ENCODE peak calls at places on chromosomes 4 and X, in ten cellular contexts. H is stomach, V is ovary, U is GM12865, D is A549, Y is choroid plexus epithelial cell, J is DND-41, W is RWPE2, A is fibroblast of lung, N is NB4. G is an unnamed sample.

GRCh38 chr4:42574873-42575272 is 82.0 kb downstream of the ATP8A1 start:
- DNase-seq in D (no peak), A (no peak), W (no peak), V (no peak), N (peak), H (no peak), Y (no peak), J (no peak), U (no peak), G (no peak)

GRCh38 chr4:8061573-8061972 is 97.0 kb downstream of the ABLIM2 start:
- DNase-seq in N (no peak), J (no peak), D (no peak), H (no peak), U (no peak), V (no peak), A (no peak), Y (no peak), W (no peak), G (no peak)

GRCh38 chr4:61380865-61381264 is 180.7 kb downstream of the ADGRL3 start:
- DNase-seq in J (no peak), A (no peak), Y (no peak), H (no peak), W (no peak), V (no peak), U (no peak), D (no peak), N (no peak), G (no peak)

GRCh38 chr4:74013269-74013668 is 14.8 kb upstream of the CXCL5 start:
- DNase-seq in N (no peak), A (no peak), J (no peak), H (no peak), D (no peak), W (no peak), V (no peak), U (no peak), Y (no peak), G (no peak)

GRCh38 chr4:153643406-153644016 is 40.6 kb upstream of the TLR2 start:
- DNase-seq in N (peak), U (peak), J (no peak), D (peak), Y (peak), A (peak), W (no peak), H (no peak), V (no peak), G (peak)

GRCh38 chr4:7832331-7832730 is 107.3 kb downstream of the AFAP1 start:
- DNase-seq in A (no peak), V (no peak), W (no peak), N (no peak), D (no peak), J (no peak), H (no peak), U (no peak), Y (no peak), G (no peak)

GRCh38 chr4:1715002-1715761 is 3.1 kb upstream of the SLBP start:
- DNase-seq in N (peak), J (no peak), Y (no peak), U (peak), A (no peak), V (no peak), H (no peak), D (no peak), W (no peak), G (no peak)

GRCh38 chrX:137565921-137566745 is at the start of gene ZIC3:
- DNase-seq in U (no peak), W (no peak), D (no peak), A (peak), N (no peak), Y (peak), J (no peak), V (no peak), H (peak), G (peak)

GRCh38 chr4:184885602-184886001 is 59.8 kb upstream of the ACSL1 start:
- DNase-seq in Y (no peak), V (no peak), J (no peak), W (no peak), H (no peak), A (no peak), U (no peak), N (no peak), D (no peak), G (no peak)

GRCh38 chrX:10564484-10564883 is 55.9 kb downstream of the MID1 start:
- DNase-seq in W (no peak), U (no peak), A (no peak), H (no peak), Y (no peak), D (no peak), J (no peak), N (no peak), V (no peak), G (no peak)

GRCh38 chrX:150200820-150201287 is 162.3 kb upstream of the MAMLD1 start:
- DNase-seq in Y (peak), W (peak), D (peak), V (peak), N (peak), A (peak), J (peak), H (no peak), U (peak), G (peak)

GRCh38 chr4:83866821-83867220 is 330.9 kb downstream of the GPAT3 start:
- DNase-seq in W (no peak), J (no peak), A (peak), V (no peak), U (no peak), D (no peak), Y (peak), N (no peak), H (no peak), G (no peak)

GRCh38 chr4:76767983-76768382 is 130.0 kb downstream of the SOWAHB start:
- DNase-seq in N (no peak), H (no peak), D (peak), U (no peak), J (no peak), Y (no peak), V (no peak), A (peak), W (no peak), G (no peak)

GRCh38 chr4:145825255-145825654 is 113.4 kb downstream of the ZNF827 start:
- DNase-seq in A (no peak), U (no peak), Y (no peak), V (no peak), J (no peak), H (no peak), W (no peak), N (no peak), D (no peak), G (no peak)

GRCh38 chr4:167943872-167944505 is 148.3 kb upstream of the ANXA10 start:
- DNase-seq in J (no peak), A (no peak), H (no peak), Y (no peak), V (no peak), D (no peak), N (no peak), W (no peak), U (peak), G (no peak)

GRCh38 chrX:113929004-113929403 is 654.9 kb upstream of the HTR2C start:
- DNase-seq in J (peak), Y (peak), U (peak), W (no peak), V (no peak), A (peak), N (peak), D (peak), H (peak), G (peak)

GRCh38 chr4:48862661-48863060 is 31.8 kb downstream of the OCIAD1 start:
- DNase-seq in A (peak), D (no peak), V (no peak), H (no peak), N (no peak), U (no peak), W (no peak), Y (peak), J (no peak), G (no peak)

GRCh38 chr4:176885224-176885623 is 92.5 kb upstream of the VEGFC start:
- DNase-seq in A (peak), D (no peak), W (no peak), J (no peak), H (no peak), V (no peak), Y (no peak), U (no peak), N (no peak), G (no peak)

GRCh38 chrX:123851010-123851409 is 8.8 kb upstream of the XIAP start:
- DNase-seq in V (no peak), J (no peak), D (no peak), Y (no peak), N (peak), A (no peak), U (no peak), W (no peak), H (no peak), G (no peak)
- H3K4me3 ChIP-seq in V (no peak), J (no peak), D (no peak), Y (no peak), N (no peak), A (no peak), U (no peak), W (no peak), H (no peak), G (no peak)

GRCh38 chr4:57231781-57232180 is 121.6 kb upstream of the IGFBP7 start:
- DNase-seq in W (no peak), U (no peak), A (peak), V (no peak), D (no peak), J (no peak), Y (peak), N (no peak), H (no peak), G (no peak)

GRCh38 chr4:57234252-57234775 is 124.1 kb upstream of the IGFBP7 start:
- DNase-seq in W (no peak), H (no peak), A (no peak), N (no peak), J (no peak), V (no peak), U (no peak), Y (no peak), D (no peak), G (no peak)

DNA sequence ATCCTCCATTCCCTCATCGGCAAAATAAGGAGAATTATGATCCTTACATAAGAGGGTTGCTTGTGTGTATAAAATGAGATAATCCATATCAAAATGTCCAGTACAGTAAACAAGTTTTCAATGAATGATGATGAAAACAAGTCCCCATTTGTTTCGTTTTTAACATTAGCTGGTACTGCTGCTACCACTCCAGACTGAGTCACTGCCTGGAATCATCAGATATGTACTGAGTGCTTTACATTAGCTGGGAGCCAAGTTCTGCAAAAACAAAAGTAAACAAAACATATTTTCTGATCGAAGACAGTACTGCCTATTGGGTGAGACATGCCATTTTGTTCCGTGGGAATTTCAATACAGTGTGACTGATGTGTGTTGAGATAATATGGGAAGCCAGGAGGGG is 123.2 kb upstream of the IGFBP7 start:
- DNase-seq in U (no peak), W (no peak), J (no peak), Y (peak), D (peak), V (no peak), H (no peak), A (peak), N (no peak), G (peak)
- H3K4me3 ChIP-seq in U (no peak), W (no peak), J (no peak), Y (no peak), D (no peak), V (no peak), H (no peak), A (no peak), N (no peak), G (no peak)

GRCh38 chrX:43882294-43882681 is at the start of gene MAOB:
- DNase-seq in D (no peak), W (no peak), J (no peak), V (peak), A (peak), U (no peak), N (peak), Y (no peak), H (peak), G (no peak)
- H3K4me3 ChIP-seq in D (no peak), W (no peak), J (no peak), V (peak), A (peak), U (no peak), N (no peak), Y (no peak), H (peak), G (peak)

DNA sequence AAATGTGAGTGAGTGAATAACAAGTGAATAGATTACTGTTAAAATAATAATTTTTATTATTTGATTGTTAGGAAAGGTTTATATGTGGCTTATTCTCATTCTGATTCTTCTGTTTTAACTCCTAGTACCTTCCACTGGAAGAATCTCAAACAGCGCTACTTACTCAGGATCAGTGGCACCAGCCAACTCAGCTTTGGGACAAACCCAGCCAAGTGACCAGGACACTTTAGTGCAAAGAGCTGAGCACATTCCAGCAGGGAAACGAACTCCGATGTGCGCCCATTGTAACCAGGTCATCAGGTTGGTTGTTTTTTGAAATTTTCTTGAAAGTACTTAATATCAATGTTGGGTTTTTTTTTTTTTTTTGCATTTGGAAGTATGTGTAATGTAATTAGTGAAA is 117.6 kb upstream of the BMPR1B start:
- DNase-seq in N (no peak), D (no peak), V (no peak), J (no peak), U (no peak), A (no peak), H (no peak), Y (no peak), W (no peak), G (no peak)
- H3K4me3 ChIP-seq in N (no peak), D (no peak), V (no peak), J (no peak), U (no peak), A (no peak), H (no peak), Y (no peak), W (no peak), G (no peak)

DNA sequence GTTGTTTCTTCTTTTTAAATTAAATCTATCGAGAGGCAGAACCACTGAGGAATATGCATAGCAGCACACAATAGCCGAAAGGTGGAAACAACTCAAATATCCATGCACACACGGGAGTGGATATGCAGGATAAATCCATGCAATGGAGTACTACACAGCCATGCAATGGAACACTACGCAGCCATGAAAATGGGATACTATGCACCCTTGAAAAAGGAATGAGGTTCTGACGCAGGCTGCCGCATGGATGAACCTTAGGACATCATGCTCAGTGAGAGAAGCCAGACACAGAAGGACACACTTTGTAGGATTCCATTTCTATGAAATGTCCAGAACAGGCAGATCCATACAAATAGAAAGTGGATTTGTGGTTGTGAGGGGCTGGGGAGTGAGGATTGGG is 18.4 kb upstream of the P2RY8 start:
- DNase-seq in U (no peak), V (no peak), H (peak), N (no peak), A (no peak), Y (no peak), D (no peak), J (no peak), W (peak), G (no peak)
- H3K4me3 ChIP-seq in U (no peak), V (no peak), H (no peak), N (no peak), A (no peak), Y (no peak), D (no peak), J (no peak), W (no peak), G (no peak)

GRCh38 chr4:55123791-55124190 is 1.6 kb downstream of the KDR start:
- DNase-seq in Y (no peak), H (no peak), D (no peak), V (no peak), W (no peak), A (no peak), J (no peak), U (no peak), N (no peak), G (no peak)
- H3K4me3 ChIP-seq in Y (peak), H (peak), D (no peak), V (peak), W (no peak), A (no peak), J (no peak), U (no peak), N (no peak), G (peak)

DNA sequence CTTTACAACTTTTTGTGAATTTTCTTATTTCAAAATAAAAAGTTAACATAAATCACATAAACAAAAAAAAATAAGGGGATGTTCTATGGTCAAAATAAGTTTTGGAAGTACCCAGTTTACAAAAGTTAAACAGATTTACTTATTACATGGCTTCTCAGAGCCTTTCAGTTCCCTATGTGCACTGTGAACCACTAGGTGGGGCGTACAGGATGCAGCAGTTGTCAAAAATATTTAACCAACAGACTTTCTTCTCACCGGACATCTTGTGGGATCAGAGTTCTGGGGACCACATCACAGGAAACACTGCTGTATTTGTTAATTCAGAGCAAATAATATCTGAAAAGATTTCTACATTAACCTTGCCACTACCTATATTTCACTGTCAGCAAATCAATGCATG is 74.1 kb downstream of the SMARCA1 start:
- DNase-seq in A (no peak), U (peak), W (no peak), D (peak), Y (peak), J (no peak), N (peak), V (no peak), H (no peak), G (no peak)
- H3K4me3 ChIP-seq in A (no peak), U (no peak), W (no peak), D (no peak), Y (no peak), J (no peak), N (no peak), V (no peak), H (no peak), G (no peak)

GRCh38 chrX:153649178-153649914 is 2.3 kb downstream of the DUSP9 start:
- DNase-seq in J (peak), Y (no peak), W (peak), N (peak), A (no peak), V (peak), H (no peak), D (peak), U (peak), G (no peak)

GRCh38 chrX:153645921-153646481 is 1.0 kb upstream of the DUSP9 start:
- DNase-seq in Y (no peak), N (no peak), H (no peak), J (no peak), A (no peak), W (peak), V (no peak), D (no peak), U (no peak), G (no peak)

GRCh38 chrX:153646620-153647373 is at the start of gene DUSP9:
- DNase-seq in N (peak), Y (peak), U (no peak), A (peak), J (no peak), D (peak), H (peak), V (peak), W (peak), G (no peak)

GRCh38 chrX:153648358-153649177 is 1.6 kb downstream of the DUSP9 start:
- DNase-seq in N (no peak), H (no peak), Y (no peak), V (no peak), D (no peak), A (no peak), J (no peak), W (no peak), U (no peak), G (no peak)

DNA sequence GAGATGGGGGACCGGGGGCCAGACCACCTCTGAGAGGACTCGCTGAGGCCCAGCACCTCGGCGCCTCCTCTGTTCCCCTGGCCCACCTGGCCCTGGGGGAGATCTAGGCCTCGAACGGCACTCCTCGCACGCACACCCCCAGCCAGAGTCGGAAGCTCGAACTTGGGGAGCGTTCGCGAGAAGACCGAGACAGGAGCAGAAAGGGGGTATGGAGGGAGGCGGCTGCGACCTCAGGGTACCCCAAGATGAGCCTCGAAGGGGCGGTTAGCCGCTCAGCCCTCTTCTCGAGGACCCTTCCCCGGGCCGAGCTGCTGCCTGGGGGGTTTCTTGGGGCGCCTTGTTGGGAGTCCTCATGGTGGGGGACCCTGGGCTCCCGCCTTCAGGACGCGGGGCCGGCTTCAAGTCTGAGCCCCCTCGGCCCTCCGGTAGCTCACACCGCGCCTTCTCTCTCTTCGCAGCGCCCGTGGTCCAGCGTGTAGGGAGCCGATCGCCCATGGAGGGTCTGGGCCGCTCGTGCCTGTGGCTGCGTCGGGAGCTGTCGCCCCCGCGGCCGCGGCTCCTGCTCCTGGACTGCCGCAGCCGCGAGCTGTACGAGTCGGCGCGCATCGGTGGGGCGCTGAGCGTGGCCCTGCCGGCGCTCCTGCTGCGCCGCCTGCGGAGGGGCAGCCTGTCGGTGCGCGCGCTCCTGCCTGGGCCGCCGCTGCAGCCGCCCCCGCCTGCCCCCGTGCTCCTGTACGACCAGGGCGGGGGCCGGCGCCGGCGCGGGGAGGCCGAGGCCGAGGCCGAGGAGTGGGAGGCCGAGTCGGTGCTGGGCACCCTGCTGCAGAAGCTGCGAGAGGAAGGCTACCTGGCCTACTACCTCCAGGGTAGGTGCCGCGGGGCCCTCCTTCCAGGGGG is 706 bp downstream of the DUSP9 start:
- DNase-seq in N (no peak), U (no peak), V (peak), H (no peak), D (no peak), A (no peak), J (no peak), Y (no peak), W (peak), G (no peak)
- H3K4me3 ChIP-seq in N (no peak), U (no peak), V (no peak), H (peak), D (peak), A (no peak), J (no peak), Y (no peak), W (peak), G (no peak)

G was measured in astrocyte of the cerebellum.